ENCODE peak calls at places on chromosomes 7 and 10, in five cellular contexts. B is right lobe of liver, D is K562, H is HepG2, X is upper lobe of left lung. O is an unnamed sample.

GRCh38 chr7:77338883-77339629 is 77.1 kb downstream of the GSAP start:
- ATAC-seq in B (peak), D (no peak), H (peak), X (peak), O (peak)

GRCh38 chr10:17669185-17669872 is 25.4 kb downstream of the STAM start:
- ATAC-seq in B (no peak), D (no peak), H (no peak), X (no peak), O (no peak)

GRCh38 chr10:79559726-79560125 is 481 bp downstream of the SFTPA2 start:
- ATAC-seq in B (no peak), D (no peak), H (no peak), X (no peak), O (no peak)

GRCh38 chr7:88281729-88282128 is 25.0 kb downstream of the STEAP4 start:
- ATAC-seq in B (no peak), D (no peak), H (no peak), X (peak), O (no peak)

GRCh38 chr7:126574838-126575250 is 677.9 kb downstream of the GRM8 start:
- ATAC-seq in B (no peak), D (no peak), H (no peak), X (no peak), O (peak)

GRCh38 chr10:35822316-35822715 is 180.2 kb upstream of the FZD8 start:
- ATAC-seq in B (no peak), D (peak), H (peak), X (peak), O (peak)

GRCh38 chr7:52634996-52635395 is 400.4 kb upstream of the POM121L12 start:
- ATAC-seq in B (no peak), D (no peak), H (peak), X (no peak), O (no peak)

GRCh38 chr10:35459449-35459847 is 123.1 kb downstream of the CCNY start:
- ATAC-seq in B (no peak), D (no peak), H (no peak), X (no peak), O (no peak)

GRCh38 chr7:84677386-84677785 is 482.8 kb upstream of the SEMA3A start:
- ATAC-seq in B (no peak), D (no peak), H (no peak), X (no peak), O (peak)

GRCh38 chr10:12448340-12448728 is 99.0 kb downstream of the CAMK1D start:
- ATAC-seq in B (no peak), D (no peak), H (no peak), X (no peak), O (no peak)

GRCh38 chr7:157411580-157411979 is 74.8 kb downstream of the DNAJB6 start:
- ATAC-seq in B (no peak), D (peak), H (no peak), X (no peak), O (no peak)

GRCh38 chr10:100232101-100232500 is 2.7 kb upstream of the CHUK start:
- ATAC-seq in B (no peak), D (no peak), H (no peak), X (no peak), O (no peak)

DNA sequence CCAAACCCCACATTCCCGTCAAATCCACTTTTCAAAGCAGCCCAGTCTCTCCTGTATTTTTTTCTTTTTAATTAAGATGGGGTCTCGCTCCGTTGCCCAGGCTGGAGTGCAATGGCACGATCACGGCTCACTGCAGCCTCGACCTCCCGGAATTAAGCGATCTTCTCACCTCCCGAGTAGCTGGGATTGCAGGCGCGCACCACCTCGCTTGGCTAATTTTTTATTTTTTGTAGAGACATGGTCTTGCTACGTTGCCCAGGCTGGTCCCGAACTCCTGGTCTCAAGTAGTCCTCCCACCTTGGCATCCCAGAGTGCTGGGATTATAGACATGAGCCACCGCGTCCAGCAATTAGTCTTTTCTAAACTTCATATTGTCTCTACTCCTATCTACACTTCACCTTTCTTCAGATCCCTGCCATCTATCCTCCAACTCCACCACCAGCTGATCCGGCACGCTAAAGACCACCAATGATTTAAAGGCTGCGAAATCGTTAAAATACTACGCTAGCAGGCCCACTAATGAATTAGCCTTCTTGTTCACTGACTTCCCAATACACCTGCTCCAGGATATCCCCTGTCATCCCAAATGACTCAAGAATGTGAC is 525 bp upstream of the CHUK start:
- ATAC-seq in B (no peak), D (no peak), H (no peak), X (no peak), O (no peak)
- TF ChIP-seq POLR2A in B (no peak), D (no peak), H (no peak), X (no peak), O (no peak)

GRCh38 chr10:1308415-1308814 is 252.2 kb downstream of the WDR37 start:
- ATAC-seq in B (no peak), D (no peak), H (no peak), X (no peak), O (no peak)

GRCh38 chr10:1309237-1309968 is 253.2 kb downstream of the WDR37 start:
- ATAC-seq in B (no peak), D (no peak), H (no peak), X (no peak), O (no peak)

GRCh38 chr10:1309969-1310789 is 254.0 kb downstream of the WDR37 start:
- ATAC-seq in B (no peak), D (no peak), H (no peak), X (no peak), O (no peak)

GRCh38 chr10:1316107-1316805 is 260.1 kb downstream of the WDR37 start:
- ATAC-seq in B (no peak), D (no peak), H (no peak), X (no peak), O (no peak)

GRCh38 chr10:1311707-1312106 is 255.5 kb downstream of the WDR37 start:
- ATAC-seq in B (no peak), D (no peak), H (no peak), X (no peak), O (no peak)
- H3K27ac ChIP-seq in B (no peak), D (no peak), H (no peak), X (no peak), O (no peak)

GRCh38 chr10:97713828-97714400 is 384 bp downstream of the MARVELD1 start:
- ATAC-seq in B (peak), D (peak), H (no peak), X (peak), O (peak)
- TF ChIP-seq POLR2A in B (peak), D (peak), H (no peak), X (peak), O (peak)

GRCh38 chr7:73718905-73719805 is at the start of gene STX1A:
- ATAC-seq in B (peak), D (peak), H (peak), X (peak), O (peak)
- H3K27ac ChIP-seq in B (no peak), D (peak), H (no peak), X (no peak), O (no peak)

DNA sequence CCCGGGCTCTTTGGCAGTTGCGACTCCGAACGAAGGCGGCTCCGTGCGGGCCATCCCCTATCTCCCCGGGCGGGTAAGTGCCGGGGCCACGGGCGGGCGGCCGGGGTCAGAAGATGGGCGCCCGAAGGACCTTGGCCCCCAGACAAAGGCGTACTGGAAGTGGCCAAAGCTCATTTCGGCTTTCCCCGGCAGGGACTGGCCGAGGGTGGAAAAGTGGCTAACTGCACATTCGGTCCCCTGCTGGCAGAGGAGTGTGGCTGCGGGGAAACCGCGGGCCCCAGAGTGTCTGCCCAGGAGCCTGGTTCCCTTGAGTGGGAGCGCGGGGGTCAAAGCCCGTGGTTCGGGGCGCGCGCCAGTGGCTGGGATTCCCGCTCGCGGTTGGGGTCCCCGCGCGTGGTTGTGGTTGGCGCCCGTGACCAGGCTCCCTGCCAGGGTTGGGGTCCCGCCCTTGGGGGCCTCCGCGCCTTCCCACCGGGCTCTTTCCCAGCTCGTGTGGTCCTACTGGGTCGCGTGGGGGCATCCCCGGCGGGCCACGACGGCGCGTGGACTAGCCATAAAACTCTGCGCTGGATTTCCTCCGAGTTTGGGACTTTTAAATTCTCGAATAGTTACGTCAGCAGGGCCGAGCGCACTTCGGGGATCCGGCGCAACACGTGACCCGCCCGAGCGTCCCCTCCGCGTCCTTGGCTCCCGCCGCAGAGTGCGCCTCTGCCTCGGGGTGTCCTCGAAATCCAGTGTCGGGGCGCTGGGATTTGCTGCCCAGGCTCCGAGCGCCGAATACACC is 124.4 kb downstream of the TACC2 start:
- ATAC-seq in B (peak), D (peak), H (peak), X (peak), O (peak)
- TF ChIP-seq POLR2A in B (peak), D (no peak), H (peak), X (peak), O (peak)